ENCODE peak calls at places on chromosomes 11 and 22, in ten cellular contexts. T is NCI-H748 treated with DMSO at 0.1 percent for 48 hours; K is GF-D8; C is T follicular helper cell; G is hippocampal formation; D is activated T-cell treated with anti-CD3 and anti-CD28 coated beads for 24 hours; Q is glutamatergic neuron; P is nucleus accumbens; Z is activated CD8-positive, alpha-beta T cell treated with anti-CD3 and anti-CD28 coated beads, Interleukin-2, amount 10 ng/mL, durations not matched to agents 7 days and 5 days; A is ELR. Y is an unnamed sample.

GRCh38 chr22:46694423-46695170 is 43.5 kb downstream of the CERK start:
- DNase-seq in T (no peak), K (no peak), C (no peak), G (no peak), D (no peak), Q (no peak), P (no peak), Z (no peak), A (no peak), Y (no peak)

GRCh38 chr11:121721961-121722360 is 269.2 kb upstream of the SORL1-AS1 start:
- DNase-seq in T (no peak), K (no peak), C (no peak), G (peak; percentile 95), D (no peak), Q (no peak), P (peak; percentile 59), Z (no peak), A (no peak), Y (no peak)

GRCh38 chr11:15865212-15865987 is 490.9 kb downstream of the SOX6 start:
- DNase-seq in T (no peak), K (no peak), C (no peak), G (no peak), D (no peak), Q (no peak), P (no peak), Z (no peak), A (no peak), Y (peak; percentile 89)

GRCh38 chr11:47768090-47768620 is 1.0 kb upstream of the FNBP4 start:
- DNase-seq in T (peak; percentile 81), K (peak; percentile 17), C (no peak), G (peak; percentile 72), D (peak; percentile 16), Q (peak; percentile 29), P (peak; percentile 50), Z (peak; percentile 40), A (peak; percentile 85), Y (peak; percentile 83)

GRCh38 chr11:100735949-100736675 is 49.0 kb downstream of the ARHGAP42 start:
- DNase-seq in T (no peak), K (no peak), C (no peak), G (no peak), D (no peak), Q (no peak), P (no peak), Z (no peak), A (peak; percentile 19), Y (no peak)

GRCh38 chr11:22681281-22681812 is 14.9 kb downstream of the GAS2 start:
- DNase-seq in T (no peak), K (no peak), C (no peak), G (no peak), D (no peak), Q (no peak), P (no peak), Z (no peak), A (no peak), Y (no peak)

GRCh38 chr11:110305169-110306018 is 9.0 kb upstream of the RDX start:
- DNase-seq in T (peak; percentile 89), K (no peak), C (no peak), G (no peak), D (no peak), Q (no peak), P (no peak), Z (no peak), A (peak; percentile 31), Y (peak; percentile 20)

GRCh38 chr22:20138868-20139267 is 7.3 kb downstream of the ZDHHC8 start:
- DNase-seq in T (no peak), K (no peak), C (no peak), G (no peak), D (no peak), Q (no peak), P (no peak), Z (no peak), A (no peak), Y (no peak)

GRCh38 chr11:57150454-57150917 is 31.3 kb upstream of the LRRC55 start:
- DNase-seq in T (no peak), K (no peak), C (no peak), G (no peak), D (no peak), Q (no peak), P (no peak), Z (no peak), A (no peak), Y (no peak)

GRCh38 chr22:40058265-40058664 is 63.5 kb downstream of the FAM83F start:
- DNase-seq in T (no peak), K (peak; percentile 55), C (no peak), G (no peak), D (no peak), Q (no peak), P (no peak), Z (peak; percentile 60), A (no peak), Y (no peak)

GRCh38 chr11:91078221-91078620 is 855.4 kb upstream of the CHORDC1 start:
- DNase-seq in T (no peak), K (no peak), C (no peak), G (no peak), D (no peak), Q (no peak), P (no peak), Z (no peak), A (no peak), Y (no peak)

GRCh38 chr11:119700536-119701346 is 28.3 kb downstream of the NECTIN1 start:
- DNase-seq in T (no peak), K (no peak), C (no peak), G (no peak), D (no peak), Q (no peak), P (no peak), Z (peak; percentile 28), A (peak; percentile 74), Y (peak; percentile 79)

GRCh38 chr11:122424636-122425035 is 230.9 kb upstream of the UBASH3B start:
- DNase-seq in T (no peak), K (no peak), C (no peak), G (no peak), D (no peak), Q (no peak), P (no peak), Z (no peak), A (no peak), Y (no peak)

GRCh38 chr11:45233121-45233803 is 52.9 kb downstream of the SYT13 start:
- DNase-seq in T (peak; percentile 42), K (no peak), C (peak; percentile 19), G (peak; percentile 20), D (peak; percentile 59), Q (peak; percentile 89), P (peak; percentile 7), Z (peak; percentile 73), A (peak; percentile 58), Y (peak; percentile 70)

GRCh38 chr22:26599505-26599904 is 9.6 kb upstream of the TPST2 start:
- DNase-seq in T (no peak), K (no peak), C (no peak), G (no peak), D (no peak), Q (no peak), P (no peak), Z (no peak), A (no peak), Y (no peak)

GRCh38 chr11:12187399-12187798 is 77.0 kb downstream of the MICAL2 start:
- DNase-seq in T (no peak), K (no peak), C (no peak), G (no peak), D (no peak), Q (no peak), P (no peak), Z (no peak), A (no peak), Y (no peak)

GRCh38 chr11:9053631-9054030 is 37.8 kb downstream of the SCUBE2 start:
- DNase-seq in T (no peak), K (no peak), C (no peak), G (no peak), D (no peak), Q (no peak), P (no peak), Z (no peak), A (peak; percentile 73), Y (no peak)

GRCh38 chr11:47641585-47642098 is 717 bp downstream of the MTCH2 start:
- DNase-seq in T (no peak), K (no peak), C (no peak), G (peak; percentile 69), D (no peak), Q (no peak), P (peak; percentile 10), Z (no peak), A (peak; percentile 22), Y (no peak)

GRCh38 chr11:55714982-55715888 is 53.2 kb downstream of the OR4C6 start:
- DNase-seq in T (no peak), K (no peak), C (no peak), G (no peak), D (no peak), Q (no peak), P (no peak), Z (no peak), A (peak; percentile 0), Y (no peak)

GRCh38 chr22:43236401-43237166 is 49.6 kb upstream of the TTLL12 start:
- DNase-seq in T (no peak), K (no peak), C (no peak), G (no peak), D (no peak), Q (no peak), P (no peak), Z (no peak), A (no peak), Y (no peak)

GRCh38 chr11:47408598-47409439 is 429 bp downstream of the SLC39A13 start:
- DNase-seq in T (no peak), K (no peak), C (no peak), G (no peak), D (no peak), Q (no peak), P (no peak), Z (no peak), A (peak; percentile 94), Y (peak; percentile 78)

GRCh38 chr11:46418751-46419150 is 27.2 kb upstream of the CHRM4 start:
- DNase-seq in T (no peak), K (no peak), C (no peak), G (no peak), D (no peak), Q (no peak), P (no peak), Z (no peak), A (no peak), Y (no peak)

GRCh38 chr22:25021976-25022711 is 69.6 kb downstream of the KIAA1671 start:
- DNase-seq in T (no peak), K (no peak), C (no peak), G (no peak), D (no peak), Q (no peak), P (no peak), Z (no peak), A (no peak), Y (no peak)

GRCh38 chr22:40487663-40488249 is 117.4 kb downstream of the SGSM3 start:
- DNase-seq in T (no peak), K (no peak), C (no peak), G (peak; percentile 49), D (no peak), Q (no peak), P (no peak), Z (peak; percentile 29), A (peak; percentile 63), Y (peak; percentile 54)

GRCh38 chr22:29112102-29112501 is 39.3 kb downstream of the KREMEN1 start:
- DNase-seq in T (no peak), K (no peak), C (no peak), G (no peak), D (no peak), Q (no peak), P (no peak), Z (no peak), A (no peak), Y (no peak)

GRCh38 chr11:35525501-35526175 is at the start of gene PAMR1:
- DNase-seq in T (peak; percentile 38), K (no peak), C (no peak), G (no peak), D (no peak), Q (peak; percentile 51), P (peak; percentile 4), Z (peak; percentile 20), A (peak; percentile 69), Y (no peak)

GRCh38 chr11:7898666-7899283 is 32.3 kb downstream of the OR10A6 start:
- DNase-seq in T (no peak), K (no peak), C (no peak), G (no peak), D (no peak), Q (no peak), P (no peak), Z (no peak), A (no peak), Y (no peak)

GRCh38 chr11:29200776-29201574 is 815.9 kb downstream of the KCNA4 start:
- DNase-seq in T (peak; percentile 55), K (no peak), C (no peak), G (no peak), D (no peak), Q (no peak), P (no peak), Z (no peak), A (no peak), Y (peak; percentile 47)